ENCODE peak calls at places on chromosome 1, in nine cellular contexts. S is nephron progenitor cell; A is effector memory CD4-positive, alpha-beta T cell; L is SK-MEL-5; I is HCEC 1CT; P is mesenchymal stem cell; G is lower lobe of right lung; D is sigmoid colon; M is AG09319. B is an unnamed sample.

GRCh38 chr1:203536981-203537455 is 43.1 kb downstream of the OPTC start:
- DNase-seq in G (peak; percentile 50), M (no peak), A (no peak), I (peak; percentile 57), L (no peak), S (no peak), D (no peak), P (peak; percentile 84), B (no peak)

GRCh38 chr1:93716974-93717373 is 35.3 kb upstream of the BCAR3 start:
- DNase-seq in G (no peak), I (peak; percentile 61), P (no peak), S (no peak), A (no peak), L (no peak), M (no peak), D (no peak), B (no peak)

GRCh38 chr1:14598498-14599172 is at the start of gene KAZN:
- DNase-seq in G (peak; percentile 47), P (no peak), I (no peak), A (no peak), D (peak; percentile 74), L (no peak), S (peak; percentile 84), M (no peak), B (no peak)

GRCh38 chr1:33277488-33278084 is 21.3 kb downstream of the ZNF362 start:
- DNase-seq in A (no peak), I (no peak), L (no peak), P (no peak), S (no peak), D (peak; percentile 45), M (no peak), G (no peak), B (no peak)

GRCh38 chr1:240350910-240351331 is 259.2 kb downstream of the FMN2 start:
- DNase-seq in G (no peak), M (no peak), A (no peak), D (no peak), P (peak; percentile 57), L (peak; percentile 73), I (peak; percentile 91), S (no peak), B (no peak)

GRCh38 chr1:111510003-111510380 is 6.6 kb upstream of the ADORA3 start:
- DNase-seq in D (peak; percentile 79), M (no peak), G (no peak), P (no peak), L (no peak), A (no peak), I (no peak), S (no peak), B (no peak)

GRCh38 chr1:158945061-158945460 is 13.7 kb downstream of the PYHIN1 start:
- DNase-seq in L (peak; percentile 19), P (no peak), S (no peak), D (no peak), G (no peak), A (no peak), M (no peak), I (no peak), B (no peak)

GRCh38 chr1:913491-914252 is 10.1 kb upstream of the SAMD11 start:
- DNase-seq in G (peak; percentile 44), P (no peak), M (no peak), I (no peak), A (no peak), D (peak; percentile 61), S (no peak), L (no peak), B (no peak)

GRCh38 chr1:168202941-168203654 is 22.7 kb upstream of the SFT2D2 start:
- DNase-seq in I (peak; percentile 74), L (peak; percentile 95), M (peak; percentile 89), A (no peak), G (no peak), S (no peak), D (peak; percentile 66), P (peak; percentile 38), B (no peak)

GRCh38 chr1:28067523-28068090 is 20.8 kb downstream of the EYA3 start:
- DNase-seq in G (no peak), P (no peak), L (no peak), A (no peak), S (no peak), D (no peak), M (no peak), I (peak; percentile 26), B (no peak)

GRCh38 chr1:54922921-54923421 is 36.0 kb upstream of the DHCR24 start:
- DNase-seq in D (no peak), G (no peak), A (no peak), L (no peak), S (no peak), I (no peak), P (no peak), M (peak; percentile 23), B (no peak)